ENCODE peak calls at places on chromosomes 16 and 17, in eight cellular contexts. L is activated CD4-positive, alpha-beta T cell treated with anti-CD3 and anti-CD28 coated beads, Interleukin-2, amount 50 U/mL, for 48 hours; Y is OCI-LY7; E is hepatic stellate cell; G is A549; T is activated gamma-delta T cell treated with Interleukin-2 at 50 U/mL for 16 hours; O is transverse colon; I is NCI-H345. U is an unnamed sample.

GRCh38 chr17:41559548-41559947 is 12.3 kb downstream of the KRT9 start:
- DNase-seq in L (no peak), Y (no peak), E (no peak), G (no peak), T (no peak), O (no peak), I (no peak), U (no peak)

GRCh38 chr17:49575524-49576120 is at the start of gene NXPH3:
- DNase-seq in L (peak; percentile 81), Y (peak; percentile 41), E (peak; percentile 82), G (peak; percentile 64), T (peak; percentile 49), O (peak; percentile 74), I (peak; percentile 55), U (no peak)

GRCh38 chr17:44548714-44549230 is 8.5 kb upstream of the FZD2 start:
- DNase-seq in L (no peak), Y (no peak), E (no peak), G (no peak), T (no peak), O (no peak), I (no peak), U (no peak)

GRCh38 chr17:65696739-65697394 is 135.4 kb upstream of the AXIN2 start:
- DNase-seq in L (no peak), Y (no peak), E (peak; percentile 8), G (no peak), T (no peak), O (no peak), I (no peak), U (no peak)

GRCh38 chr16:2385441-2385840 is 43.8 kb upstream of the CCNF start:
- DNase-seq in L (no peak), Y (no peak), E (no peak), G (no peak), T (no peak), O (no peak), I (no peak), U (peak; percentile 47)

GRCh38 chr16:73172621-73173312 is 124.8 kb upstream of the ZFHX3 start:
- DNase-seq in L (no peak), Y (no peak), E (peak; percentile 74), G (no peak), T (no peak), O (peak; percentile 86), I (peak; percentile 83), U (peak; percentile 85)

GRCh38 chr16:83458612-83459011 is 349.2 kb upstream of the HSBP1 start:
- DNase-seq in L (peak; percentile 3), Y (no peak), E (peak; percentile 57), G (no peak), T (no peak), O (no peak), I (no peak), U (peak; percentile 19)

GRCh38 chr16:16018705-16019104 is 69.3 kb downstream of the ABCC1 start:
- DNase-seq in L (no peak), Y (no peak), E (no peak), G (peak; percentile 61), T (no peak), O (no peak), I (no peak), U (no peak)

GRCh38 chr17:27644586-27644985 is 13.6 kb downstream of the LGALS9 start:
- DNase-seq in L (no peak), Y (no peak), E (no peak), G (no peak), T (no peak), O (no peak), I (no peak), U (no peak)

GRCh38 chr16:87720411-87720810 is 45.4 kb downstream of the KLHDC4 start:
- DNase-seq in L (no peak), Y (no peak), E (no peak), G (no peak), T (no peak), O (no peak), I (no peak), U (no peak)

GRCh38 chr17:40287159-40287493 is 553 bp upstream of the CDC6 start:
- DNase-seq in L (no peak), Y (no peak), E (no peak), G (no peak), T (no peak), O (no peak), I (no peak), U (no peak)

GRCh38 chr16:13863075-13863765 is 56.7 kb upstream of the ERCC4 start:
- DNase-seq in L (no peak), Y (no peak), E (no peak), G (no peak), T (no peak), O (no peak), I (no peak), U (no peak)

GRCh38 chr17:57832711-57833596 is 16.9 kb downstream of the MRPS23 start:
- DNase-seq in L (peak; percentile 78), Y (peak; percentile 75), E (peak; percentile 66), G (peak; percentile 68), T (peak; percentile 65), O (peak; percentile 62), I (peak; percentile 76), U (peak; percentile 46)

GRCh38 chr17:78789663-78790181 is 7.6 kb upstream of the CYTH1 start:
- DNase-seq in L (no peak), Y (no peak), E (no peak), G (no peak), T (peak; percentile 44), O (peak; percentile 80), I (peak; percentile 68), U (no peak)